ENCODE peak calls at places on chromosomes 2 and 18, in ten cellular contexts. T, D, C, I, K, S, R, A, O and J are unnamed samples.

GRCh38 chr2:37555457-37555856 is 116.0 kb downstream of the CDC42EP3 start:
- DNase-seq in T (no peak), D (no peak), C (no peak), I (no peak), K (no peak), S (no peak), R (no peak), A (no peak), O (no peak), J (no peak)

GRCh38 chr2:7838636-7839035 is 843.2 kb upstream of the ID2 start:
- DNase-seq in T (no peak), D (peak; percentile 30), C (no peak), I (no peak), K (no peak), S (no peak), R (no peak), A (peak; percentile 50), O (no peak), J (no peak)

GRCh38 chr2:240813231-240813921 is 6.6 kb downstream of the KIF1A start:
- DNase-seq in T (no peak), D (no peak), C (no peak), I (peak; percentile 75), K (no peak), S (no peak), R (no peak), A (no peak), O (no peak), J (no peak)

GRCh38 chr2:206256711-206257110 is 17.8 kb upstream of the ZDBF2 start:
- DNase-seq in T (no peak), D (no peak), C (no peak), I (no peak), K (no peak), S (no peak), R (no peak), A (no peak), O (no peak), J (no peak)

GRCh38 chr2:193841389-193842150 is 1646.8 kb upstream of the TMEFF2 start:
- DNase-seq in T (no peak), D (peak; percentile 50), C (no peak), I (no peak), K (peak; percentile 8), S (no peak), R (no peak), A (peak; percentile 54), O (no peak), J (no peak)

GRCh38 chr2:121197369-121198091 is 87.5 kb downstream of the TFCP2L1 start:
- DNase-seq in T (peak; percentile 84), D (peak; percentile 55), C (no peak), I (no peak), K (peak; percentile 14), S (no peak), R (peak; percentile 76), A (peak; percentile 46), O (peak; percentile 39), J (no peak)

GRCh38 chr2:126643431-126643830 is 12.5 kb upstream of the GYPC start:
- DNase-seq in T (no peak), D (no peak), C (no peak), I (peak; percentile 62), K (no peak), S (no peak), R (no peak), A (no peak), O (no peak), J (no peak)

GRCh38 chr2:158321264-158321663 is 135.3 kb downstream of the CCDC148 start:
- DNase-seq in T (peak; percentile 33), D (peak; percentile 54), C (peak; percentile 15), I (no peak), K (no peak), S (peak; percentile 22), R (peak; percentile 24), A (peak; percentile 85), O (peak; percentile 66), J (no peak)

GRCh38 chr2:70087703-70088507 is 628 bp downstream of the PCBP1 start:
- DNase-seq in T (no peak), D (peak; percentile 66), C (peak; percentile 35), I (no peak), K (no peak), S (peak; percentile 69), R (peak; percentile 60), A (no peak), O (peak; percentile 56), J (peak; percentile 38)

GRCh38 chr2:118539290-118539689 is 308.2 kb downstream of the EN1 start:
- DNase-seq in T (no peak), D (peak; percentile 46), C (no peak), I (no peak), K (peak; percentile 8), S (peak; percentile 52), R (peak; percentile 26), A (peak; percentile 25), O (peak; percentile 25), J (no peak)

GRCh38 chr2:239309398-239310245 is 91.2 kb downstream of the HDAC4 start:
- DNase-seq in T (no peak), D (no peak), C (no peak), I (no peak), K (no peak), S (no peak), R (no peak), A (no peak), O (no peak), J (no peak)

GRCh38 chr2:48482313-48482712 is 47.6 kb upstream of the STON1 start:
- DNase-seq in T (no peak), D (peak; percentile 78), C (no peak), I (no peak), K (peak; percentile 41), S (no peak), R (no peak), A (peak; percentile 94), O (peak; percentile 96), J (no peak)

GRCh38 chr2:197174539-197175094 is 136.0 kb downstream of the ANKRD44 start:
- DNase-seq in T (peak; percentile 73), D (peak; percentile 80), C (no peak), I (no peak), K (no peak), S (no peak), R (no peak), A (peak; percentile 75), O (peak; percentile 29), J (no peak)

GRCh38 chr2:127411609-127412370 is 6.4 kb upstream of the PROC start:
- DNase-seq in T (no peak), D (no peak), C (no peak), I (no peak), K (no peak), S (no peak), R (no peak), A (no peak), O (no peak), J (no peak)

GRCh38 chr18:67525328-67526110 is 9.0 kb upstream of the DSEL start:
- DNase-seq in T (peak; percentile 95), D (peak; percentile 98), C (peak; percentile 35), I (peak; percentile 86), K (peak; percentile 95), S (peak; percentile 17), R (peak; percentile 70), A (peak; percentile 98), O (peak; percentile 99), J (no peak)

GRCh38 chr18:41396211-41396610 is 558.8 kb upstream of the PIK3C3 start:
- DNase-seq in T (no peak), D (no peak), C (no peak), I (no peak), K (no peak), S (no peak), R (no peak), A (no peak), O (no peak), J (no peak)

GRCh38 chr2:42829556-42830510 is 37.5 kb upstream of the HAAO start:
- DNase-seq in T (no peak), D (no peak), C (no peak), I (peak; percentile 73), K (no peak), S (no peak), R (no peak), A (no peak), O (no peak), J (no peak)

GRCh38 chr18:28961669-28962228 is 784.8 kb upstream of the CDH2 start:
- DNase-seq in T (no peak), D (no peak), C (no peak), I (no peak), K (no peak), S (peak; percentile 71), R (peak; percentile 37), A (no peak), O (peak; percentile 37), J (peak; percentile 3)

DNA sequence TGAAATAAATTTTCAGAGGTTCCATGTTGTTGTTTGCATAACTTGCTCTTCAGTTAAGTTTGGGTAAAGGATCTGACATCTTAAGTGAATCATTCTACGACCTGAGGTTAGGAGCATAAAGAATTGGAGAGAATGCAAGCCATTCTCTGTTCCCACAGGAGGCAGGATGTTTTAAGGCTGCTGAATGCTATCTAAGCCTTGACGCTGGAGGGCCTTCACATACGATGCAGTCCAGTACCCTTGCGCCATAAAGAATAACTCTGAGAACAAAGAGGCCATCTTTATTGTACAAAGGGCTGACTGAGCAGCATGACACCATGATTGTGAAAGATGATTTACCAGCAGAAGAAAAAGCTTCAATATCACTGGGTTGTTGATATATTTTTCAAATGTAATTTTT is 198.4 kb downstream of the NYAP2 start:
- DNase-seq in T (no peak), D (peak; percentile 31), C (no peak), I (no peak), K (no peak), S (no peak), R (no peak), A (peak; percentile 68), O (no peak), J (no peak)
- TF ChIP-seq CTCF in T (no peak), D (no peak), C (no peak), I (no peak), K (no peak), S (no peak), R (no peak), A (no peak), O (no peak), J (no peak)

DNA sequence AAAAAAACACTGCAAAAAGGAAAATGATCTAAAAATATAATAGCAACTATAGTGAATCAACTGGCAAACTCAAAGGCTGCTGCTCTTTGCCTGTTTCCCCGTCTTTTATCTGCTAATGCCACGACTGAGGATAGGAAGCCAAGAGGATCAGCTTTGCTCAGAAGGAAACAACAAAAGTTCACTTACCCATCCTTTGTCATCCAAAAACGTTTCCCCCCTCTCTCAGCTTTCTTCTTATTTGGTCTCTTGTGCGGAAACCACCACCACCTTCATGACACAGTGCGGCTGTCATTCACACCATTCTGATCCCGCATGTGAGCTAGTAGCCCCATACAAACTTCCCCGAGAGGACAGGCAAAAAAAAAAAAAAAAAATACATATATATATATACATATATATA is 694 bp downstream of the LRRTM4 start:
- DNase-seq in T (no peak), D (no peak), C (no peak), I (no peak), K (no peak), S (peak; percentile 26), R (no peak), A (no peak), O (no peak), J (no peak)
- TF ChIP-seq CTCF in T (no peak), D (no peak), C (no peak), I (no peak), K (no peak), S (no peak), R (no peak), A (no peak), O (no peak), J (no peak)

GRCh38 chr2:68158134-68158447 is 403 bp downstream of the PNO1 start:
- DNase-seq in T (no peak), D (no peak), C (no peak), I (no peak), K (no peak), S (no peak), R (no peak), A (no peak), O (peak; percentile 12), J (peak; percentile 17)
- TF ChIP-seq CTCF in T (no peak), D (no peak), C (no peak), I (no peak), K (no peak), S (no peak), R (no peak), A (no peak), O (no peak), J (no peak)

GRCh38 chr2:105969552-105969951 is 224.5 kb downstream of the UXS1 start:
- DNase-seq in T (no peak), D (no peak), C (no peak), I (no peak), K (no peak), S (no peak), R (peak; percentile 35), A (no peak), O (no peak), J (no peak)
- TF ChIP-seq CTCF in T (peak; percentile 47), D (peak; percentile 38), C (peak; percentile 26), I (peak; percentile 22), K (no peak), S (peak; percentile 31), R (no peak), A (no peak), O (peak; percentile 10), J (peak; percentile 49)